ENCODE peak calls at places on chromosomes 4 and X, in nine cellular contexts. D, J, Q, I, F, M, T, N and W are unnamed samples.

GRCh38 chr4:61204353-61204752 is 4.2 kb downstream of the ADGRL3 start:
- DNase-seq in J (no peak), Q (no peak), I (no peak), D (no peak), F (no peak), M (no peak), N (no peak), T (no peak), W (no peak)

GRCh38 chr4:165656399-165656798 is 216.6 kb upstream of the TLL1 start:
- DNase-seq in N (no peak), D (no peak), T (no peak), Q (no peak), I (no peak), F (no peak), M (no peak), J (no peak), W (no peak)

GRCh38 chr4:61520688-61521160 is 320.6 kb downstream of the ADGRL3 start:
- DNase-seq in D (no peak), J (no peak), N (no peak), Q (no peak), M (no peak), I (no peak), F (no peak), T (no peak), W (no peak)

GRCh38 chrX:85994228-85994627 is 53.1 kb downstream of the CHM start:
- DNase-seq in N (no peak), D (no peak), I (no peak), T (no peak), J (no peak), Q (no peak), M (no peak), F (no peak), W (no peak)

GRCh38 chrX:103817502-103817901 is 14.6 kb downstream of the RAB9B start:
- DNase-seq in I (peak), F (no peak), J (no peak), M (peak), T (peak), N (peak), D (no peak), Q (peak), W (no peak)

GRCh38 chr4:3305610-3306371 is 13.0 kb downstream of the RGS12 start:
- DNase-seq in M (peak), Q (peak), F (no peak), J (no peak), I (no peak), N (no peak), D (no peak), T (no peak), W (peak)

GRCh38 chrX:19791562-19791961 is 95.8 kb downstream of the SH3KBP1 start:
- DNase-seq in Q (no peak), J (no peak), T (no peak), M (no peak), F (no peak), D (no peak), N (peak), I (no peak), W (no peak)

GRCh38 chrX:45850775-45851433 is 650.2 kb upstream of the DIPK2B start:
- DNase-seq in F (no peak), T (no peak), J (no peak), D (no peak), N (peak), Q (peak), I (peak), M (no peak), W (no peak)

GRCh38 chr4:156517956-156518355 is 453.6 kb downstream of the PDGFC start:
- DNase-seq in N (no peak), J (no peak), F (no peak), D (no peak), Q (no peak), M (no peak), I (no peak), T (no peak), W (no peak)